ENCODE peak calls at places on chromosomes 3 and 15, in eight cellular contexts. One of them, this sample, is unnamed.

GRCh38 chr3:127393131-127393820 is 105.4 kb upstream of the PRR20G start:
- DNase-seq in PC-3: no peak
- DNase-seq in mesothelial cell of epicardium: no peak
- DNase-seq in heart left ventricle: no peak
- DNase-seq in lower leg skin: peak; percentile 79
- DNase-seq in body of pancreas: no peak
- DNase-seq in sigmoid colon: no peak
- DNase-seq in natural killer cell: no peak
- DNase-seq in this sample: no peak

GRCh38 chr3:10712121-10712520 is 103.9 kb upstream of the SLC6A11 start:
- DNase-seq in heart left ventricle: no peak
- DNase-seq in natural killer cell: no peak
- DNase-seq in body of pancreas: no peak
- DNase-seq in mesothelial cell of epicardium: no peak
- DNase-seq in sigmoid colon: no peak
- DNase-seq in PC-3: no peak
- DNase-seq in lower leg skin: no peak
- DNase-seq in this sample: no peak

GRCh38 chr15:89177633-89178306 is 43.6 kb downstream of the RLBP1 start:
- DNase-seq in lower leg skin: peak; percentile 87
- DNase-seq in mesothelial cell of epicardium: peak; percentile 67
- DNase-seq in body of pancreas: peak; percentile 76
- DNase-seq in PC-3: peak; percentile 81
- DNase-seq in sigmoid colon: peak; percentile 78
- DNase-seq in heart left ventricle: no peak
- DNase-seq in natural killer cell: peak; percentile 59
- DNase-seq in this sample: no peak

GRCh38 chr15:67403428-67403827 is 117.5 kb upstream of the C15orf61 start:
- DNase-seq in body of pancreas: no peak
- DNase-seq in sigmoid colon: no peak
- DNase-seq in mesothelial cell of epicardium: no peak
- DNase-seq in PC-3: no peak
- DNase-seq in natural killer cell: no peak
- DNase-seq in heart left ventricle: no peak
- DNase-seq in lower leg skin: no peak
- DNase-seq in this sample: no peak

GRCh38 chr15:77224352-77224751 is 153.4 kb upstream of the TSPAN3 start:
- DNase-seq in sigmoid colon: no peak
- DNase-seq in lower leg skin: no peak
- DNase-seq in PC-3: no peak
- DNase-seq in natural killer cell: no peak
- DNase-seq in body of pancreas: no peak
- DNase-seq in mesothelial cell of epicardium: no peak
- DNase-seq in heart left ventricle: no peak
- DNase-seq in this sample: no peak

GRCh38 chr15:88255496-88256171 is 905 bp downstream of the NTRK3 start:
- DNase-seq in PC-3: no peak
- DNase-seq in mesothelial cell of epicardium: peak; percentile 81
- DNase-seq in natural killer cell: no peak
- DNase-seq in sigmoid colon: no peak
- DNase-seq in body of pancreas: no peak
- DNase-seq in heart left ventricle: no peak
- DNase-seq in lower leg skin: no peak
- DNase-seq in this sample: no peak

GRCh38 chr3:26104856-26105255 is 315.0 kb downstream of the OXSM start:
- DNase-seq in natural killer cell: no peak
- DNase-seq in lower leg skin: no peak
- DNase-seq in heart left ventricle: no peak
- DNase-seq in mesothelial cell of epicardium: no peak
- DNase-seq in PC-3: no peak
- DNase-seq in body of pancreas: no peak
- DNase-seq in sigmoid colon: no peak
- DNase-seq in this sample: no peak

GRCh38 chr3:69658514-69658913 is 80.8 kb upstream of the MITF start:
- DNase-seq in lower leg skin: no peak
- DNase-seq in PC-3: no peak
- DNase-seq in mesothelial cell of epicardium: no peak
- DNase-seq in heart left ventricle: no peak
- DNase-seq in sigmoid colon: no peak
- DNase-seq in natural killer cell: no peak
- DNase-seq in body of pancreas: no peak
- DNase-seq in this sample: no peak

GRCh38 chr3:160801386-160802118 is 45.5 kb downstream of the PPM1L start:
- DNase-seq in lower leg skin: peak; percentile 87
- DNase-seq in body of pancreas: peak; percentile 32
- DNase-seq in mesothelial cell of epicardium: no peak
- DNase-seq in natural killer cell: peak; percentile 38
- DNase-seq in heart left ventricle: no peak
- DNase-seq in sigmoid colon: peak; percentile 82
- DNase-seq in PC-3: peak; percentile 33
- DNase-seq in this sample: no peak

GRCh38 chr15:64334530-64334929 is 21.4 kb downstream of the CSNK1G1 start:
- DNase-seq in sigmoid colon: no peak
- DNase-seq in lower leg skin: no peak
- DNase-seq in body of pancreas: no peak
- DNase-seq in mesothelial cell of epicardium: no peak
- DNase-seq in PC-3: no peak
- DNase-seq in heart left ventricle: no peak
- DNase-seq in natural killer cell: no peak
- DNase-seq in this sample: no peak

GRCh38 chr3:31710123-31710841 is 177.6 kb downstream of the STT3B start:
- DNase-seq in sigmoid colon: no peak
- DNase-seq in lower leg skin: no peak
- DNase-seq in mesothelial cell of epicardium: no peak
- DNase-seq in PC-3: no peak
- DNase-seq in heart left ventricle: no peak
- DNase-seq in body of pancreas: no peak
- DNase-seq in natural killer cell: no peak
- DNase-seq in this sample: no peak

GRCh38 chr3:95277614-95278013 is 1214.8 kb downstream of the NSUN3 start:
- DNase-seq in sigmoid colon: no peak
- DNase-seq in lower leg skin: no peak
- DNase-seq in heart left ventricle: no peak
- DNase-seq in natural killer cell: no peak
- DNase-seq in body of pancreas: no peak
- DNase-seq in mesothelial cell of epicardium: no peak
- DNase-seq in PC-3: peak; percentile 14
- DNase-seq in this sample: no peak

GRCh38 chr3:107734317-107734716 is 211.6 kb downstream of the BBX start:
- DNase-seq in heart left ventricle: no peak
- DNase-seq in sigmoid colon: no peak
- DNase-seq in lower leg skin: no peak
- DNase-seq in mesothelial cell of epicardium: no peak
- DNase-seq in body of pancreas: no peak
- DNase-seq in PC-3: no peak
- DNase-seq in natural killer cell: no peak
- DNase-seq in this sample: no peak

GRCh38 chr3:44339181-44339741 is 695 bp downstream of the TCAIM start:
- DNase-seq in body of pancreas: no peak
- DNase-seq in heart left ventricle: no peak
- DNase-seq in PC-3: no peak
- DNase-seq in natural killer cell: no peak
- DNase-seq in sigmoid colon: no peak
- DNase-seq in lower leg skin: no peak
- DNase-seq in mesothelial cell of epicardium: no peak
- DNase-seq in this sample: no peak

GRCh38 chr3:175082631-175083030 is 223.5 kb downstream of the NAALADL2 start:
- DNase-seq in PC-3: no peak
- DNase-seq in body of pancreas: no peak
- DNase-seq in sigmoid colon: no peak
- DNase-seq in heart left ventricle: no peak
- DNase-seq in natural killer cell: no peak
- DNase-seq in lower leg skin: no peak
- DNase-seq in mesothelial cell of epicardium: no peak
- DNase-seq in this sample: no peak

GRCh38 chr3:188489639-188490405 is 335.9 kb downstream of the LPP start:
- DNase-seq in PC-3: no peak
- DNase-seq in sigmoid colon: no peak
- DNase-seq in natural killer cell: no peak
- DNase-seq in mesothelial cell of epicardium: no peak
- DNase-seq in heart left ventricle: no peak
- DNase-seq in lower leg skin: no peak
- DNase-seq in body of pancreas: no peak
- DNase-seq in this sample: no peak

GRCh38 chr3:62180514-62180913 is 192.8 kb downstream of the FEZF2 start:
- DNase-seq in natural killer cell: no peak
- DNase-seq in PC-3: no peak
- DNase-seq in body of pancreas: no peak
- DNase-seq in mesothelial cell of epicardium: no peak
- DNase-seq in sigmoid colon: no peak
- DNase-seq in heart left ventricle: no peak
- DNase-seq in lower leg skin: no peak
- DNase-seq in this sample: no peak

GRCh38 chr3:62183087-62183486 is 190.3 kb downstream of the FEZF2 start:
- DNase-seq in mesothelial cell of epicardium: no peak
- DNase-seq in heart left ventricle: no peak
- DNase-seq in lower leg skin: no peak
- DNase-seq in PC-3: no peak
- DNase-seq in body of pancreas: no peak
- DNase-seq in sigmoid colon: no peak
- DNase-seq in natural killer cell: no peak
- DNase-seq in this sample: no peak

GRCh38 chr3:62186967-62187366 is 186.4 kb downstream of the FEZF2 start:
- DNase-seq in mesothelial cell of epicardium: no peak
- DNase-seq in lower leg skin: no peak
- DNase-seq in heart left ventricle: no peak
- DNase-seq in body of pancreas: no peak
- DNase-seq in sigmoid colon: no peak
- DNase-seq in natural killer cell: no peak
- DNase-seq in PC-3: peak; percentile 29
- DNase-seq in this sample: no peak

GRCh38 chr3:62188547-62189375 is 184.6 kb downstream of the FEZF2 start:
- DNase-seq in body of pancreas: peak; percentile 76
- DNase-seq in lower leg skin: peak; percentile 95
- DNase-seq in mesothelial cell of epicardium: peak; percentile 81
- DNase-seq in sigmoid colon: peak; percentile 88
- DNase-seq in PC-3: peak; percentile 68
- DNase-seq in heart left ventricle: peak; percentile 74
- DNase-seq in natural killer cell: peak; percentile 29
- DNase-seq in this sample: peak; percentile 49

GRCh38 chr3:62184559-62184958 is 188.8 kb downstream of the FEZF2 start:
- DNase-seq in lower leg skin: no peak
- DNase-seq in sigmoid colon: no peak
- DNase-seq in PC-3: no peak
- DNase-seq in mesothelial cell of epicardium: no peak
- DNase-seq in heart left ventricle: no peak
- DNase-seq in body of pancreas: no peak
- DNase-seq in natural killer cell: no peak
- DNase-seq in this sample: no peak
- TF ChIP-seq CTCF in lower leg skin: no peak
- TF ChIP-seq CTCF in sigmoid colon: no peak
- TF ChIP-seq CTCF in PC-3: no peak
- TF ChIP-seq CTCF in mesothelial cell of epicardium: no peak
- TF ChIP-seq CTCF in heart left ventricle: no peak
- TF ChIP-seq CTCF in body of pancreas: no peak
- TF ChIP-seq CTCF in natural killer cell: no peak
- TF ChIP-seq CTCF in this sample: no peak

DNA sequence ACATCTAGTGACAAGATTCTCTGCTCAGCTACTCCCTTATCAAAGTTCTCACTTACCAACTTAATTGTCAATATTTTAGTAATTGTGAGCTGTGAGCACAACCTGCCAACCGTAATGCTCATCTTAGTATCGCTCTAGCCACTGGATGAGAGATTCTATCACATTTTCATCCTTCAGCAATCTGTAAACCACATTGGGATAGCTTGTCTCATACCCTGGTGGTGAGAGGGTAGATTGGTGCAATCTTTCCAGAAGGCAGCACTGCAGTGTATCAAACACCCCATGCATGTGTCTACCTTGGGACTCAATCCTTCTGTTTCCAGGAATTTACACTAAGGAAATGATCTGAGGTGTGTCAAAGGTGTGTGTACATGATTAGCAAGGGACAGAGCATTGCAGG is 18.9 kb upstream of the ATP8B4 start:
- DNase-seq in PC-3: no peak
- DNase-seq in lower leg skin: no peak
- DNase-seq in mesothelial cell of epicardium: no peak
- DNase-seq in body of pancreas: no peak
- DNase-seq in heart left ventricle: no peak
- DNase-seq in sigmoid colon: no peak
- DNase-seq in natural killer cell: no peak
- DNase-seq in this sample: no peak
- TF ChIP-seq CTCF in PC-3: no peak
- TF ChIP-seq CTCF in lower leg skin: no peak
- TF ChIP-seq CTCF in mesothelial cell of epicardium: no peak
- TF ChIP-seq CTCF in body of pancreas: no peak
- TF ChIP-seq CTCF in heart left ventricle: no peak
- TF ChIP-seq CTCF in sigmoid colon: no peak
- TF ChIP-seq CTCF in natural killer cell: no peak
- TF ChIP-seq CTCF in this sample: no peak

DNA sequence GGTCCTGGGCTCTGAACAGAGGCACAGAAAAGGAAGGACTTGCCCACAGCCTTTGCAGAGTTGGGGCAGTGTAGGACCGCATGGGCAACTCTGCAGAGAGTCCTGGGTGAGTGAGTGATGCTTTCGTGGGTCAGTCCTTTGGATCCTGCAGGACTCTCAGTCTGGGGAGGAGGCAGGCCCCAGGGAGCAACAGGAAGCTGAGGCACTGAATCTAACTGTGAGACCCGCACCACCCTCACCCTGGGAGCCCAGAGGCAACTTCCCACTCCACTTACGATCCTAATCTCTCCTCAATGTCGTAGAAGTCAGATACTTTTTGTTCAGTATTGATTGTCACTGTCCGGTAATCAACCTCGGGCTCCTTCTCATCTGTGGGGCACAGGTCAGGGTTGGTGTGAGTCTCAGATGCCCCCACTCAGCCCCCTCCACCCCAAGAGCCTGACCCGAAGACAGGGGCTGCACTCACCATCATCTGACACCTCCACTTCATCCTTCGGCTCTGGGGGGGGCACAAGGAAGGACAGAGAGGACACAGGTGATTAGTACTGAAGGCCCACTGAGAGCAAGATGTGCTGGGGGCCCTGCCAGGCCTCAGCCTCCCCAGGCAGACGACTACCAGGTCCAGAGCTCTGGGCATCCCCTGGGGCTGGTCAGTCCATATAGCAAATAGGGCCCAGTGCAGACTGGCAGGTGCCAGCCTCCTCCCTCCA is 64.0 kb upstream of the HACD2 start:
- DNase-seq in mesothelial cell of epicardium: no peak
- DNase-seq in body of pancreas: no peak
- DNase-seq in lower leg skin: peak; percentile 63
- DNase-seq in sigmoid colon: no peak
- DNase-seq in PC-3: no peak
- DNase-seq in natural killer cell: no peak
- DNase-seq in heart left ventricle: no peak
- DNase-seq in this sample: no peak
- TF ChIP-seq CTCF in mesothelial cell of epicardium: no peak
- TF ChIP-seq CTCF in body of pancreas: no peak
- TF ChIP-seq CTCF in lower leg skin: no peak
- TF ChIP-seq CTCF in sigmoid colon: no peak
- TF ChIP-seq CTCF in PC-3: no peak
- TF ChIP-seq CTCF in natural killer cell: no peak
- TF ChIP-seq CTCF in heart left ventricle: no peak
- TF ChIP-seq CTCF in this sample: no peak

DNA sequence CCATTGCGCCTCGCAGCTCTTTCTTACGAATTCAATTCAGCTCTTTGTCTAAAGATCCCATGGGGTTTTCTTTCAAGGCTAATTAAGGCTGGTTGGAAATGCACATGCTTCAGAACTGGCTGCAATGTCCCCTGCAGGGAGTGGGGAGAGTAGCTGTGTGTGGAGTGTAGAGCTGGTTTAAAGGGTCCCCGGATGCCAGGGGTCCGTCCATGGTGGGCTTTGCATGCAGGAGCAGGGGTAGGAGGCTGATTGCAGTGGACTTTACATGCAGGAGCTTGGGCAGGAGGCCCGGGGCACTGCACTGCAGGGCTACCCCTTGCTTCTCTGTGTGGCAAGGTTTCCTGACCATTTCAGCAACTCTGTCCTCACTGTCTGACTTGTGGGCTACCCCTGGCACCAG is 261.6 kb upstream of the LYSMD4 start:
- DNase-seq in lower leg skin: peak; percentile 52
- DNase-seq in body of pancreas: no peak
- DNase-seq in sigmoid colon: no peak
- DNase-seq in PC-3: no peak
- DNase-seq in heart left ventricle: no peak
- DNase-seq in mesothelial cell of epicardium: no peak
- DNase-seq in natural killer cell: peak; percentile 6
- DNase-seq in this sample: no peak
- TF ChIP-seq CTCF in lower leg skin: no peak
- TF ChIP-seq CTCF in body of pancreas: no peak
- TF ChIP-seq CTCF in sigmoid colon: no peak
- TF ChIP-seq CTCF in PC-3: no peak
- TF ChIP-seq CTCF in heart left ventricle: no peak
- TF ChIP-seq CTCF in mesothelial cell of epicardium: no peak
- TF ChIP-seq CTCF in natural killer cell: no peak
- TF ChIP-seq CTCF in this sample: no peak

This sample was measured in LNCaP clone FGC.